ENCODE peak calls at places on chromosomes 6 and 20, in seven cellular contexts. G is Panc1, D is brain microvascular endothelial cell, R is tibial artery, F is gastrocnemius medialis, E is colonic mucosa, I is lower lobe of right lung. L is an unnamed sample.

GRCh38 chr20:50645253-50646068 is 45.9 kb downstream of the RIPOR3 start:
- DNase-seq in G (peak; percentile 98), D (peak; percentile 95), R (peak; percentile 79), F (peak; percentile 67), E (peak; percentile 67), I (peak; percentile 59), L (peak; percentile 90)

GRCh38 chr20:10023911-10024310 is 10.9 kb upstream of the ANKEF1 start:
- DNase-seq in G (no peak), D (no peak), R (no peak), F (no peak), E (no peak), I (no peak), L (no peak)

GRCh38 chr6:29847871-29848630 is 20.4 kb downstream of the HLA-G start:
- DNase-seq in G (peak; percentile 51), D (peak; percentile 38), R (peak; percentile 69), F (peak; percentile 41), E (peak; percentile 82), I (peak; percentile 87), L (peak; percentile 84)

GRCh38 chr6:82143041-82143481 is 104.5 kb downstream of the IBTK start:
- DNase-seq in G (no peak), D (no peak), R (no peak), F (no peak), E (no peak), I (no peak), L (no peak)

GRCh38 chr6:138347840-138348239 is 29.9 kb upstream of the SMIM28 start:
- DNase-seq in G (no peak), D (no peak), R (no peak), F (no peak), E (no peak), I (no peak), L (no peak)

GRCh38 chr20:2812189-2812588 is 2.6 kb upstream of the C20orf141 start:
- DNase-seq in G (no peak), D (no peak), R (no peak), F (no peak), E (no peak), I (no peak), L (no peak)

GRCh38 chr20:32528291-32528891 is 56.7 kb downstream of the NOL4L start:
- DNase-seq in G (no peak), D (no peak), R (no peak), F (no peak), E (no peak), I (peak; percentile 50), L (no peak)

GRCh38 chr6:94478178-94479140 is 1059.1 kb upstream of the EPHA7 start:
- DNase-seq in G (no peak), D (no peak), R (no peak), F (no peak), E (no peak), I (no peak), L (no peak)

GRCh38 chr6:55643868-55644267 is 64.9 kb upstream of the HMGCLL1 start:
- DNase-seq in G (no peak), D (no peak), R (no peak), F (no peak), E (no peak), I (no peak), L (no peak)

GRCh38 chr6:79525272-79526100 is 11.7 kb downstream of the LCA5 start:
- DNase-seq in G (no peak), D (peak; percentile 75), R (no peak), F (no peak), E (no peak), I (no peak), L (no peak)

GRCh38 chr6:33604941-33605854 is 15.9 kb upstream of the ITPR3 start:
- DNase-seq in G (no peak), D (no peak), R (no peak), F (no peak), E (no peak), I (no peak), L (no peak)

GRCh38 chr6:101069191-101069795 is 188.2 kb upstream of the ASCC3 start:
- DNase-seq in G (no peak), D (no peak), R (no peak), F (no peak), E (no peak), I (no peak), L (no peak)

GRCh38 chr20:6040958-6041807 is 12.7 kb downstream of the LRRN4 start:
- DNase-seq in G (no peak), D (no peak), R (no peak), F (no peak), E (no peak), I (no peak), L (no peak)

GRCh38 chr6:156045416-156045815 is 589.8 kb upstream of the NOX3 start:
- DNase-seq in G (no peak), D (no peak), R (no peak), F (no peak), E (no peak), I (no peak), L (no peak)

GRCh38 chr20:11112837-11113236 is 439.0 kb upstream of the JAG1 start:
- DNase-seq in G (peak; percentile 22), D (no peak), R (no peak), F (no peak), E (no peak), I (no peak), L (no peak)

GRCh38 chr6:83310046-83310445 is 116.9 kb downstream of the RWDD2A start:
- DNase-seq in G (no peak), D (no peak), R (no peak), F (no peak), E (no peak), I (no peak), L (no peak)

GRCh38 chr6:45882671-45883070 is 133.0 kb downstream of the CLIC5 start:
- DNase-seq in G (no peak), D (no peak), R (no peak), F (no peak), E (no peak), I (no peak), L (no peak)

GRCh38 chr6:127858992-127859391 is 41.9 kb downstream of the THEMIS start:
- DNase-seq in G (no peak), D (no peak), R (no peak), F (no peak), E (no peak), I (no peak), L (no peak)

GRCh38 chr6:85576479-85576878 is 17.2 kb downstream of the SNX14 start:
- DNase-seq in G (no peak), D (no peak), R (no peak), F (no peak), E (no peak), I (no peak), L (no peak)

GRCh38 chr6:31734703-31735500 is 1.4 kb downstream of the CLIC1 start:
- DNase-seq in G (no peak), D (peak; percentile 50), R (peak; percentile 53), F (no peak), E (peak; percentile 83), I (peak; percentile 60), L (peak; percentile 81)

GRCh38 chr6:127737768-127738167 is 160.8 kb downstream of the C6orf58 start:
- DNase-seq in G (no peak), D (no peak), R (no peak), F (no peak), E (no peak), I (no peak), L (no peak)

GRCh38 chr6:125104425-125104824 is 49.1 kb upstream of the TPD52L1 start:
- DNase-seq in G (no peak), D (peak; percentile 46), R (no peak), F (no peak), E (no peak), I (no peak), L (no peak)

GRCh38 chr20:5741089-5741488 is 9.1 kb upstream of the SHLD1 start:
- DNase-seq in G (no peak), D (no peak), R (no peak), F (no peak), E (no peak), I (no peak), L (no peak)

GRCh38 chr6:100691972-100692371 is 189.2 kb downstream of the ASCC3 start:
- DNase-seq in G (no peak), D (no peak), R (no peak), F (no peak), E (no peak), I (no peak), L (no peak)

GRCh38 chr20:48668451-48668946 is 159.3 kb downstream of the PREX1 start:
- DNase-seq in G (no peak), D (no peak), R (no peak), F (no peak), E (no peak), I (no peak), L (no peak)

GRCh38 chr6:6811151-6812002 is 222.9 kb downstream of the LY86 start:
- DNase-seq in G (peak; percentile 43), D (peak; percentile 35), R (no peak), F (no peak), E (peak; percentile 81), I (no peak), L (no peak)

GRCh38 chr6:6808343-6808742 is 219.8 kb downstream of the LY86 start:
- DNase-seq in G (no peak), D (no peak), R (no peak), F (no peak), E (no peak), I (no peak), L (no peak)

GRCh38 chr6:6812427-6812826 is 223.9 kb downstream of the LY86 start:
- DNase-seq in G (no peak), D (no peak), R (no peak), F (no peak), E (no peak), I (no peak), L (no peak)

GRCh38 chr6:6808915-6809314 is 220.4 kb downstream of the LY86 start:
- DNase-seq in G (no peak), D (no peak), R (no peak), F (no peak), E (no peak), I (no peak), L (no peak)

DNA sequence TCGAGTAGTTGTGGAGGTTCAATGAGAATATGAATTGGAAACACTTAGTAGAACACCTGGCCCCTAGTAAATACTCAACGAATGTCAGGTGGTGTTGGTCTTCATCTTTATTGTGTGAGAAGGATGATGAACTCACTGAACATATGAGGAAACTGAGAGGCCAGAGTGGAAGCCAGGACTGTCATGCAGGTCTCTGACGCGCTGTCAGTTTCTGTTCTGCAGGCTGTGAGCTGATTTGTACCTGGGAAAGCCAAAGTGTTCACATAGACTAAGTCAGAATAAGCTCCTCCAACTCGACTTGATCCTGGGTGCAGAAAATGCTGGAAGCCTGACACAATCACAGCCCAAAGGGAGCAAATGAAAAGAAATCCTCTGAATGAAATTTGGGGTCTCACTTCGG is 222.2 kb downstream of the LY86 start:
- DNase-seq in G (no peak), D (no peak), R (no peak), F (no peak), E (no peak), I (no peak), L (no peak)
- H3K27ac ChIP-seq in G (no peak overlapping the region), D (no peak overlapping the region), R (no peak overlapping the region), F (peak overlapping the region; percentile 48), E (peak overlapping the region; percentile 78), I (peak overlapping the region; percentile 67), L (no peak overlapping the region)

GRCh38 chr6:160004419-160005160 is 35.7 kb downstream of the IGF2R start:
- DNase-seq in G (no peak), D (no peak), R (no peak), F (no peak), E (no peak), I (peak; percentile 71), L (no peak)
- H3K4me3 ChIP-seq in G (no peak overlapping the region), D (no peak overlapping the region), R (no peak overlapping the region), F (no peak overlapping the region), E (no peak overlapping the region), I (no peak overlapping the region), L (no peak overlapping the region)

GRCh38 chr6:63305278-63305677 is 14.5 kb downstream of the LGSN start:
- DNase-seq in G (no peak), D (no peak), R (no peak), F (no peak), E (peak; percentile 63), I (no peak), L (no peak)
- H3K36me3 ChIP-seq in G (no peaks in the 10 kb centered on the region), D (no peaks in the 10 kb centered on the region), R (no peaks in the 10 kb centered on the region), F (no peaks in the 10 kb centered on the region), E (no peaks in the 10 kb centered on the region), I (no peaks in the 10 kb centered on the region), L (no peaks in the 10 kb centered on the region)

GRCh38 chr6:148598690-148599089 is 148.1 kb upstream of the UST start:
- DNase-seq in G (no peak), D (no peak), R (no peak), F (no peak), E (no peak), I (no peak), L (no peak)
- H3K27ac ChIP-seq in G (no peak overlapping the region), D (no peak overlapping the region), R (no peak overlapping the region), F (no peak overlapping the region), E (no peak overlapping the region), I (no peak overlapping the region), L (no peak overlapping the region)